ENCODE peak calls at places on chromosome 19, in nine cellular contexts. R is tibial artery, C is mesothelial cell of epicardium, Z is stomach, E is AG10803, H is pancreas, K is progenitor cell of endocrine pancreas, A is GM23338, L is AG09309. J is an unnamed sample.

GRCh38 chr19:572891-573825 is 762 bp downstream of the BSG start:
- DNase-seq in R (no peak), C (no peak), Z (peak), E (peak), H (peak), K (no peak), A (peak), L (no peak), J (peak)

GRCh38 chr19:13100871-13101589 is 1.6 kb downstream of the LYL1 start:
- DNase-seq in R (no peak), C (no peak), Z (no peak), E (no peak), H (no peak), K (no peak), A (peak), L (no peak), J (no peak)

GRCh38 chr19:41409288-41409687 is 11.7 kb downstream of the BCKDHA start:
- DNase-seq in R (no peak), C (no peak), Z (peak), E (peak), H (no peak), K (no peak), A (no peak), L (no peak), J (no peak)

GRCh38 chr19:30815889-30816580 is 443.9 kb downstream of the ZNF536 start:
- DNase-seq in R (no peak), C (no peak), Z (no peak), E (no peak), H (no peak), K (no peak), A (no peak), L (no peak), J (no peak)

GRCh38 chr19:38945562-38946228 is 15.0 kb downstream of the MRPS12 start:
- DNase-seq in R (no peak), C (no peak), Z (no peak), E (no peak), H (no peak), K (no peak), A (peak), L (no peak), J (no peak)

GRCh38 chr19:54469496-54469934 is 3.6 kb downstream of the CDC42EP5 start:
- DNase-seq in R (no peak), C (no peak), Z (peak), E (no peak), H (peak), K (no peak), A (no peak), L (no peak), J (peak)

GRCh38 chr19:16714702-16715294 is 4.8 kb upstream of the NWD1 start:
- DNase-seq in R (peak), C (peak), Z (peak), E (peak), H (no peak), K (peak), A (peak), L (no peak), J (peak)

GRCh38 chr19:54422136-54422535 is 6.9 kb downstream of the TTYH1 start:
- DNase-seq in R (no peak), C (no peak), Z (no peak), E (no peak), H (peak), K (no peak), A (peak), L (no peak), J (no peak)

GRCh38 chr19:1122972-1123363 is 19.2 kb downstream of the GPX4 start:
- DNase-seq in R (no peak), C (no peak), Z (peak), E (peak), H (peak), K (no peak), A (peak), L (no peak), J (peak)

GRCh38 chr19:31109626-31110025 is 239.6 kb downstream of the TSHZ3 start:
- DNase-seq in R (no peak), C (no peak), Z (no peak), E (no peak), H (no peak), K (no peak), A (no peak), L (no peak), J (no peak)

GRCh38 chr19:40571831-40572495 is 4.7 kb upstream of the SHKBP1 start:
- DNase-seq in R (no peak), C (no peak), Z (no peak), E (no peak), H (no peak), K (no peak), A (no peak), L (no peak), J (no peak)

GRCh38 chr19:2026770-2027169 is 11.3 kb upstream of the BTBD2 start:
- DNase-seq in R (no peak), C (no peak), Z (no peak), E (no peak), H (no peak), K (no peak), A (no peak), L (no peak), J (no peak)

GRCh38 chr19:4587527-4587926 is 28.0 kb upstream of the SEMA6B start:
- DNase-seq in R (no peak), C (no peak), Z (no peak), E (no peak), H (no peak), K (no peak), A (no peak), L (no peak), J (no peak)

GRCh38 chr19:4591296-4591695 is 31.8 kb upstream of the SEMA6B start:
- DNase-seq in R (no peak), C (no peak), Z (no peak), E (no peak), H (no peak), K (no peak), A (no peak), L (no peak), J (no peak)

GRCh38 chr19:4592445-4592844 is 33.0 kb upstream of the SEMA6B start:
- DNase-seq in R (no peak), C (no peak), Z (no peak), E (no peak), H (no peak), K (no peak), A (no peak), L (no peak), J (no peak)

GRCh38 chr19:4590559-4590958 is 31.1 kb upstream of the SEMA6B start:
- DNase-seq in R (no peak), C (no peak), Z (no peak), E (no peak), H (no peak), K (no peak), A (no peak), L (no peak), J (no peak)

DNA sequence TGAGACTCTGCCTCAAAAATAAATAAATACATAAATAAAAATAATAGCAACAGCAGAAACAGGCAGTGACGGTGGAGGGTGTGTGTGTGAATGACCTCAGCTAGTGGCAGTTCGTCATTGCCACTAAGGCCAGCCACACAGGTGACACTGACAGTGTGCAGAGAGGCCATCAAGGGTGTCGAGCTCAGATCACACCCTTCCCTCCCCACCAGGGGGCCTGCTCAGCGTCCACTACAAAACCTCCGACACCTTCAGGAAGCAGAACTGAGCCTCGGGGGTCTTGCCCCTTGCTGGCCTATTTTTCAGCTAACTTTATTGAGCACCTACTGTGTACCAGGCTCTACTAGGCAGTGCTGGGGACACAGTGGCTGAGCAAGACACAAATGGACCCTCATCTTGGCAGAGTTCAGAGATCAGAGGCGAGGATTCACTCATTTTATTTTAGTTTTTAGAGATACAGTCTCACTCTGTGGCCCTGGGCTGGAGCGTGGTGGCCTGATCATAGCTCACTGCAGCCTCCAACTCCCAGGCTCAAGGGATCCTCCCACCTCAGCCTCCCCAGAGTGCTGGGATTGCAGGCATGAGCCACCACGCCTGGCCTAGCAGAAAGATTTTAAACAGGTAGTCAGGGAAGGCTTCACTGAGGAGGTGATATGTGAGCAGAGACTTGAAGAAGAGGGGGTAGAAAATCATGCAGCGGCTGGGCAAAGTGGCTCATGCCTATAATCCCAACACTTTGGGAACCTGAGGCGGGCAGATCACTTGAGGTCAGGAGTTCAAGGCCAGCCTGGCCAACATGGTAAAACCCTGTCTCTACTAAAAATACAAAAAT is 30.3 kb upstream of the SEMA6B start:
- DNase-seq in R (no peak), C (no peak), Z (no peak), E (no peak), H (no peak), K (no peak), A (peak), L (no peak), J (no peak)
- TF ChIP-seq CTCF in R (peak), C (peak), Z (no peak), E (peak), H (no peak), K (peak), A (peak), L (peak), J (peak)

DNA sequence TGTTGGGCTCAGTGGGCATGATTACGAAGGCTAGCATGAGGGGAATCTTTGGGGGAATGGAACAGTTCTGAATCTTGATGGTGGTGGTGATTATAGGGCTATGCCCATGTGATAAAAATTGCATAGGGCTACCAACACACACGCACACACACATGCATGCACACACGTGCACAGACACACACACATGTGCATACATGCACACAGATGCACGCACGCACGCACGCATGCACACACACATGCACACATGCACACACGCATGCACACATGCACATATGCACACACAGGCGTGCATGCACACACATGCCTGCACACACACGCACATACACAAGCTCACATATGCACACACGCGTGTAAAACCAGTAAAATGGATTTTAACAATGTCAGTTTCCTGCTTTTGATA is 85.9 kb downstream of the MUC16 start:
- DNase-seq in R (no peak), C (no peak), Z (no peak), E (no peak), H (no peak), K (no peak), A (no peak), L (no peak), J (no peak)
- TF ChIP-seq CTCF in R (no peak), C (no peak), Z (no peak), E (no peak), H (no peak), K (no peak), A (no peak), L (no peak), J (no peak)

GRCh38 chr19:52748336-52748950 is 13.6 kb upstream of the ZNF611 start:
- DNase-seq in R (peak), C (no peak), Z (no peak), E (peak), H (no peak), K (no peak), A (peak), L (no peak), J (peak)
- TF ChIP-seq CTCF in R (peak), C (peak), Z (peak), E (peak), H (no peak), K (peak), A (peak), L (peak), J (peak)

GRCh38 chr19:9836021-9836420 is 903 bp downstream of the PIN1 start:
- DNase-seq in R (no peak), C (no peak), Z (no peak), E (peak), H (no peak), K (no peak), A (no peak), L (peak), J (no peak)
- TF ChIP-seq CTCF in R (no peak), C (no peak), Z (no peak), E (peak), H (no peak), K (no peak), A (no peak), L (peak), J (no peak)

DNA sequence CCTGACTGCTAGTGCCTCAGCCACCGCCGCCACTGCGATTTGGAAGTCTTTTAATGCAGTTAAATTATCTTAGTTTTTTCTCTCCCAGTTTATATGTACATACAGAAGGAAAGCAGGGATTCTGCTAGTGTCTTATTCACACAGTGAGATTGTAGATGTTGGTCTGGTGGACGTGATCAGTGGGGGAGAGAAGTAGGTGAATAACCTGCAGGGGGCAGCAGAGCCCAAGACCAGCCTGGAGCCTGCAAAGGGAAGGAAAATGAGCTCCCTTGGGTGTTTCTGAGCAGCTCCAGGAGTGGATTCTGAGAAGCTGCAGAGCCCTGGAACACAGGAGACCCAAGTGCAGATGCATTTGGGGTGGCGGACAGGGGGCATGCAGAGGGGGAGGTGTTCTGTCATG is 26.3 kb downstream of the ZNF844 start:
- DNase-seq in R (peak), C (peak), Z (peak), E (peak), H (peak), K (peak), A (peak), L (peak), J (peak)
- TF ChIP-seq CTCF in R (peak), C (peak), Z (peak), E (peak), H (peak), K (peak), A (peak), L (peak), J (peak)

J was measured in heart right ventricle.